ENCODE peak calls at places on chromosomes 7 and 10, in eight cellular contexts. V is GM12892; E is non-pigmented ciliary epithelial cell; R is right cardiac atrium; X is nephron progenitor cell; J is stimulated activated CD8-positive, alpha-beta memory T cell treated with anti-CD3 and anti-CD28 coated beads, Interleukin-7, amount 100 ng/mL, for 48 hours; H is fibroblast of lung; S is CD8-positive, alpha-beta memory T cell. B is an unnamed sample.
A peak's percentile ranks its signal among the peaks of the same experiment; 100 is the strongest.

GRCh38 chr7:15891151-15891842 is 204.8 kb upstream of the MEOX2 start:
- DNase-seq in H (no peak), J (no peak), R (no peak), S (no peak), V (no peak), E (peak; percentile 20), X (no peak), B (peak; percentile 39)

GRCh38 chr7:155816192-155816508 is 3.9 kb upstream of the SHH start:
- DNase-seq in H (no peak), S (no peak), X (no peak), J (no peak), E (no peak), V (no peak), R (no peak), B (no peak)

GRCh38 chr10:11170993-11171416 is 153.3 kb downstream of the CELF2 start:
- DNase-seq in J (peak; percentile 43), V (no peak), S (peak; percentile 31), H (no peak), X (no peak), R (no peak), E (no peak), B (no peak)

GRCh38 chr10:101301111-101301731 is 52.7 kb upstream of the BTRC start:
- DNase-seq in E (no peak), R (no peak), J (peak; percentile 23), S (no peak), V (no peak), H (peak; percentile 34), X (no peak), B (peak; percentile 64)

GRCh38 chr10:46551701-46552525 is 4.5 kb downstream of the GPRIN2 start:
- DNase-seq in R (no peak), E (no peak), J (no peak), V (no peak), X (peak; percentile 5), H (no peak), S (no peak), B (no peak)

GRCh38 chr7:78179211-78179610 is 380.6 kb downstream of the PHTF2 start:
- DNase-seq in V (no peak), S (no peak), J (no peak), E (no peak), H (no peak), R (no peak), X (no peak), B (no peak)

GRCh38 chr10:72104472-72105097 is 16.2 kb upstream of the SPOCK2 start:
- DNase-seq in R (no peak), E (no peak), V (no peak), X (no peak), H (peak; percentile 28), J (no peak), S (no peak), B (no peak)

GRCh38 chr7:157177997-157178396 is 39.3 kb downstream of the UBE3C start:
- DNase-seq in V (peak; percentile 23), S (no peak), H (no peak), E (no peak), J (no peak), R (no peak), X (no peak), B (no peak)

GRCh38 chr7:64888901-64889685 is 14.0 kb upstream of the ZNF273 start:
- DNase-seq in V (peak; percentile 19), H (peak; percentile 7), E (no peak), J (no peak), R (peak; percentile 50), X (peak; percentile 46), S (peak; percentile 16), B (no peak)

GRCh38 chr7:149865437-149865836 is 8.3 kb upstream of the ATP6V0E2 start:
- DNase-seq in V (no peak), J (no peak), S (peak; percentile 74), E (no peak), X (no peak), R (no peak), H (no peak), B (peak; percentile 62)

B was measured in fibroblast of pulmonary artery.